ENCODE peak calls at places on chromosome 5, in six cellular contexts. P, S, O, G, J and F are unnamed samples.

GRCh38 chr5:158985492-158985891 is 114.2 kb downstream of the EBF1 start:
- DNase-seq in J (no peak), G (no peak), P (no peak), S (no peak), O (no peak), F (no peak)

GRCh38 chr5:14156611-14157493 is 13.7 kb downstream of the TRIO start:
- DNase-seq in J (no peak), P (peak; percentile 98), S (no peak), G (peak; percentile 85), O (no peak), F (peak; percentile 86)

GRCh38 chr5:95861858-95862561 is 39.5 kb upstream of the GLRX start:
- DNase-seq in J (no peak), S (no peak), P (peak; percentile 85), O (no peak), G (no peak), F (no peak)

GRCh38 chr5:6674421-6674820 is 38.8 kb upstream of the TENT4A start:
- DNase-seq in G (no peak), O (no peak), S (no peak), J (no peak), P (no peak), F (no peak)

GRCh38 chr5:127564002-127564769 is 46.7 kb downstream of the PRRC1 start:
- DNase-seq in J (no peak), P (peak; percentile 78), G (no peak), O (no peak), S (peak; percentile 71), F (peak; percentile 40)

GRCh38 chr5:179225387-179225786 is 119.9 kb downstream of the ADAMTS2 start:
- DNase-seq in G (no peak), S (peak; percentile 28), P (no peak), J (peak; percentile 6), O (no peak), F (no peak)

GRCh38 chr5:58235279-58235678 is 224.6 kb downstream of the PLK2 start:
- DNase-seq in J (no peak), S (no peak), O (no peak), P (peak; percentile 74), G (no peak), F (no peak)

GRCh38 chr5:52751137-52751536 is 36.6 kb upstream of the ITGA1 start:
- DNase-seq in S (no peak), P (no peak), O (no peak), J (no peak), G (no peak), F (no peak)

GRCh38 chr5:115349001-115349817 is 52.8 kb upstream of the CCDC112 start:
- DNase-seq in P (peak; percentile 93), J (no peak), G (peak; percentile 65), O (no peak), S (no peak), F (peak; percentile 69)

GRCh38 chr5:91352831-91353695 is 30.1 kb downstream of the ARRDC3 start:
- DNase-seq in S (no peak), J (no peak), P (no peak), G (no peak), O (no peak), F (no peak)

GRCh38 chr5:35822541-35822940 is 34.1 kb upstream of the IL7R start:
- DNase-seq in O (no peak), G (no peak), S (no peak), P (no peak), J (no peak), F (no peak)

GRCh38 chr5:172102913-172103629 is 85.0 kb downstream of the STK10 start:
- DNase-seq in O (peak; percentile 49), P (peak; percentile 98), G (peak; percentile 88), S (peak; percentile 68), J (peak; percentile 74), F (peak; percentile 91)

GRCh38 chr5:66992547-66992946 is 204.1 kb downstream of the CD180 start:
- DNase-seq in G (no peak), O (no peak), S (no peak), P (no peak), J (no peak), F (no peak)

GRCh38 chr5:102223542-102224444 is 72.3 kb downstream of the SLCO4C1 start:
- DNase-seq in J (no peak), G (no peak), S (no peak), P (peak; percentile 63), O (no peak), F (peak; percentile 9)

GRCh38 chr5:145668714-145669113 is 166.4 kb downstream of the PRELID2 start:
- DNase-seq in J (no peak), P (no peak), G (no peak), O (no peak), S (no peak), F (no peak)

GRCh38 chr5:1315709-1316587 is 21.1 kb upstream of the TERT start:
- DNase-seq in G (no peak), S (peak; percentile 75), P (peak; percentile 11), J (peak; percentile 12), O (no peak), F (no peak)

GRCh38 chr5:32329395-32329834 is 16.7 kb upstream of the MTMR12 start:
- DNase-seq in O (peak; percentile 46), J (no peak), G (no peak), P (peak; percentile 79), S (peak; percentile 89), F (no peak)

GRCh38 chr5:179193746-179194145 is 133.6 kb downstream of the ZNF354C start:
- DNase-seq in J (no peak), G (no peak), P (no peak), O (no peak), S (no peak), F (no peak)

GRCh38 chr5:139190125-139190524 is 8.0 kb downstream of the SIL1 start:
- DNase-seq in O (no peak), G (peak; percentile 56), S (no peak), J (no peak), P (peak; percentile 87), F (no peak)

GRCh38 chr5:62460578-62460983 is 48.0 kb downstream of the IPO11 start:
- DNase-seq in O (no peak), S (no peak), J (no peak), G (no peak), P (peak; percentile 73), F (no peak)

DNA sequence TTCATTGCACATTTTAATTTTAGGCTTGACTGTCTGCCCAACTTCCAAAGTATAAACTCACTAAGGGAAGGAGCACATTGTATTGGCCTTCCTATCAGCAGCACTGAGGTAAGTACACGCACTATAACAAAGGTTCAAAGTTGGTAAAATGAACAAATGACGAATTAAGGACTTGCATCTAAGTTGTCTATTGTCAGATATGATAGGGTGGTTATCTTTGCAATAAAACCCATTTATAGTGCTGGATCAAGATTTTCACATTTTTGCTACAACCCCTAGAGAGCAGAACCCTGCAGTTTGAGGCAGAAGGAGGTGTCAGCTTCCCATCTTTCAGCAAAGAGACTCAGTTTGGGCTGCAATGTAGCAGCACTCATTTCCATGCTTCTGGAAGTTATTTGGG is 5.1 kb downstream of the HOMER1 start:
- DNase-seq in J (no peak), O (no peak), G (no peak), P (no peak), S (no peak), F (no peak)
- TF ChIP-seq CTCF in J (no peak), O (no peak), G (no peak), P (no peak), S (no peak), F (no peak)

DNA sequence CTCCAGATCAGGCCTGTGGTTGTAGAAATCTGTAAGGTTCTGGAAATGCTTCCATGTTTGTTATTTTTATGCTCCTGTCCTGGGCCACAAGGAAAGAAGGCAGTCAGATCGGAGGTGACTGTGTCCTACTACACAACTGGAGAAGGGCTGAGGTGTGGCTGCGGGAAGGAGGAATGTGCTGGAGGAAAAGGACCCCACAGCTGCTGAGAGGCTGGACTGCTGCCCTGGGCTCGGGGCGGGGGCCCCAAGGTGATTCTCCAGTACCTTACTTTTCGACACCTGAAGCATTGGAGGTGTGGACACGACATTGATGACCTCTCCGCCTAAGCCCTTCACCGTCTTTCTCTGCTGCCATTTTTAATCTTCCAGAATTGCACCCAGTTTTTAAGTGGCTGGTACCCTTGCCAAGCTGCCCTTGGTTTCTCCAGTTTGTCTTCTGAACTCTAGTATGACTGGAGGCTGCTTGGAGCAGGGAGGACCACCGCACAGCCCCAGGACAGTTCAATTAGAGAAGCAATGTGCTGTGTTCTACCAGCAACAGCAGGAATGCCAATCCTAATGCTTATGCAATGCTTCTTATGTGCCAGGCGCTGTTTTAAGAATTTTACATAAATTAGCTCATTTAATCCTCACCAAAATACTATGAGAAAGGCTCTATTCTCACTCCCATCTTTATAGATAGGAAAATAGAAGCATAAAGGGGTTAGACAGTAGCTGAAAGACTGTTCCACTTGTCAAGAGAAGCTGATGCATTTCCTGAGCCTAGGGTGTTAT is 13.5 kb upstream of the ANKRD33B start:
- DNase-seq in S (peak; percentile 63), J (no peak), P (peak; percentile 23), G (no peak), O (no peak), F (no peak)
- H3K4me3 ChIP-seq in S (no peak overlapping the region), J (no peak overlapping the region), P (no peak overlapping the region), G (no peak overlapping the region), O (no peak overlapping the region), F (no peak overlapping the region)

GRCh38 chr5:166341708-166342329 is 1949.6 kb upstream of the WWC1 start:
- DNase-seq in S (no peak), P (no peak), G (no peak), O (no peak), J (no peak), F (no peak)
- TF ChIP-seq CTCF in S (peak; percentile 76), P (peak; percentile 16), G (peak; percentile 5), O (no peak), J (no peak), F (peak; percentile 8)

GRCh38 chr5:143806568-143806967 is 5.4 kb upstream of the HMHB1 start:
- DNase-seq in J (no peak), G (no peak), S (no peak), O (no peak), P (peak; percentile 29), F (no peak)

GRCh38 chr5:143807401-143807800 is 4.6 kb upstream of the HMHB1 start:
- DNase-seq in O (no peak), J (no peak), S (no peak), P (no peak), G (no peak), F (no peak)

DNA sequence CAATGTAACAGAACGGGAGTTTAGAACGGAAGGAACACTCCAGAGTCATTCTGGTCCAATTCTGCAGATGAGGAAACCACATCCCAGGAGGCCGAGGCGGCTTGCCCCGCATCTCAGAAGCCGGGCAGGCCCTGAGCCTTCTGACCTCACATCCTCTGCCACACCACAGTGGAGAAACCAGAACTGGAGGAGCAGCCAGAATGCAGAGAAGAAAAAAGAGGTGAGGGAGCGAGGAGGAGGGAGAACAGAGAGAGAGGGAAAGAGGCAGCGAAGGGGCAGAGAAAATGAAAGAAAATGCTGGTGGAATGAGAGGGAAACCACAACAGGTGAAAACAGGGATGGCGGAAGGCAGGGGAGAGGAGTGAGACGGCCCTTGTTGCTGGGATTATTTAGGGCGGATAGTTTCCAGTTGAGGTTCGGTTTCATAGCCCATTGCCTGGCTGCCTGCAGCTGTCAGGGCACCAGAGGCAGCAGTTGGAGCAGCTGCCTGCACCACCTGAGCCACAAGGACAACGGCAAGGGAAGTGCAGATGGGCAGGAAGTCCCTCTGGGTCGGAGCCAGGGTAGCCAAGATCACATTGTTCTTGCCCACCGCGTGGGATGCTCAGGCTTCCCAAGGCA is at the start of gene HMHB1:
- DNase-seq in G (no peak), O (peak; percentile 12), S (no peak), J (no peak), P (no peak), F (no peak)
- H3K4me3 ChIP-seq in G (no peak within 1 kb of the TSS), O (no peak within 1 kb of the TSS), S (no peak within 1 kb of the TSS), J (no peak within 1 kb of the TSS), P (no peak within 1 kb of the TSS), F (no peak within 1 kb of the TSS)

GRCh38 chr5:61002616-61003015 is 57.6 kb downstream of the NDUFAF2 start:
- DNase-seq in P (no peak), O (no peak), S (no peak), J (no peak), G (no peak), F (no peak)
- TF ChIP-seq CTCF in P (no peak), O (no peak), S (no peak), J (no peak), G (no peak), F (no peak)

GRCh38 chr5:28561522-28561921 is 1523.1 kb upstream of the CDH9 start:
- DNase-seq in G (no peak), O (no peak), J (no peak), P (no peak), S (no peak), F (no peak)
- H3K4me3 ChIP-seq in G (no peak overlapping the region), O (no peak overlapping the region), J (no peak overlapping the region), P (no peak overlapping the region), S (no peak overlapping the region), F (no peak overlapping the region)